ENCODE peak calls at places on chromosomes 13 and 19, in seven cellular contexts. One of them, this sample, is unnamed.
A peak's percentile ranks its signal among the peaks of the same experiment; 100 is the strongest.

GRCh38 chr13:23456437-23456836 is 22.9 kb upstream of the SACS start:
- DNase-seq in amniotic stem cell: no peak
- DNase-seq in EH: no peak
- DNase-seq in KG1: no peak
- DNase-seq in posterior cingulate gyrus: no peak
- DNase-seq in heart left ventricle: no peak
- DNase-seq in ELR: no peak
- DNase-seq in this sample: no peak

GRCh38 chr13:93425411-93425810 is 198.8 kb downstream of the GPC6 start:
- DNase-seq in amniotic stem cell: no peak
- DNase-seq in posterior cingulate gyrus: no peak
- DNase-seq in KG1: no peak
- DNase-seq in heart left ventricle: no peak
- DNase-seq in EH: no peak
- DNase-seq in ELR: no peak
- DNase-seq in this sample: no peak

GRCh38 chr19:19081642-19082151 is 17.9 kb downstream of the SLC25A42 start:
- DNase-seq in KG1: no peak
- DNase-seq in amniotic stem cell: no peak
- DNase-seq in ELR: no peak
- DNase-seq in heart left ventricle: peak; percentile 74
- DNase-seq in posterior cingulate gyrus: no peak
- DNase-seq in EH: peak; percentile 9
- DNase-seq in this sample: no peak

GRCh38 chr13:23755040-23755439 is 134.2 kb downstream of the MIPEP start:
- DNase-seq in KG1: no peak
- DNase-seq in heart left ventricle: no peak
- DNase-seq in ELR: no peak
- DNase-seq in amniotic stem cell: no peak
- DNase-seq in posterior cingulate gyrus: no peak
- DNase-seq in EH: no peak
- DNase-seq in this sample: no peak

GRCh38 chr13:48402325-48402962 is 10.5 kb downstream of the LPAR6 start:
- DNase-seq in amniotic stem cell: no peak
- DNase-seq in posterior cingulate gyrus: no peak
- DNase-seq in heart left ventricle: no peak
- DNase-seq in KG1: no peak
- DNase-seq in ELR: peak; percentile 33
- DNase-seq in EH: peak; percentile 18
- DNase-seq in this sample: no peak

GRCh38 chr13:105948143-105948542 is 587.3 kb downstream of the EFNB2 start:
- DNase-seq in amniotic stem cell: no peak
- DNase-seq in ELR: no peak
- DNase-seq in KG1: no peak
- DNase-seq in EH: no peak
- DNase-seq in heart left ventricle: no peak
- DNase-seq in posterior cingulate gyrus: no peak
- DNase-seq in this sample: no peak

GRCh38 chr19:48064509-48064908 is 20.6 kb upstream of the CABP5 start:
- DNase-seq in ELR: peak; percentile 52
- DNase-seq in heart left ventricle: no peak
- DNase-seq in KG1: no peak
- DNase-seq in posterior cingulate gyrus: no peak
- DNase-seq in amniotic stem cell: no peak
- DNase-seq in EH: peak; percentile 53
- DNase-seq in this sample: no peak

GRCh38 chr19:2867025-2867991 is at the start of gene ZNF556:
- DNase-seq in amniotic stem cell: no peak
- DNase-seq in KG1: no peak
- DNase-seq in posterior cingulate gyrus: no peak
- DNase-seq in EH: no peak
- DNase-seq in ELR: no peak
- DNase-seq in heart left ventricle: no peak
- DNase-seq in this sample: peak; percentile 44

GRCh38 chr19:19425170-19425875 is 19.8 kb downstream of the GATAD2A start:
- DNase-seq in EH: no peak
- DNase-seq in heart left ventricle: no peak
- DNase-seq in ELR: no peak
- DNase-seq in KG1: no peak
- DNase-seq in amniotic stem cell: no peak
- DNase-seq in posterior cingulate gyrus: no peak
- DNase-seq in this sample: no peak

GRCh38 chr13:44337581-44337980 is 36.0 kb upstream of the SERP2 start:
- DNase-seq in heart left ventricle: no peak
- DNase-seq in KG1: no peak
- DNase-seq in posterior cingulate gyrus: no peak
- DNase-seq in ELR: no peak
- DNase-seq in EH: no peak
- DNase-seq in amniotic stem cell: no peak
- DNase-seq in this sample: no peak

GRCh38 chr19:3743486-3743885 is 18.0 kb downstream of the APBA3 start:
- DNase-seq in ELR: peak; percentile 46
- DNase-seq in heart left ventricle: no peak
- DNase-seq in KG1: no peak
- DNase-seq in amniotic stem cell: no peak
- DNase-seq in EH: peak; percentile 18
- DNase-seq in posterior cingulate gyrus: no peak
- DNase-seq in this sample: peak; percentile 28

GRCh38 chr13:109840201-109840892 is 54.0 kb upstream of the IRS2 start:
- DNase-seq in heart left ventricle: no peak
- DNase-seq in EH: peak; percentile 86
- DNase-seq in posterior cingulate gyrus: no peak
- DNase-seq in KG1: no peak
- DNase-seq in amniotic stem cell: no peak
- DNase-seq in ELR: peak; percentile 87
- DNase-seq in this sample: peak; percentile 94

GRCh38 chr19:46887240-46887782 is 26.5 kb downstream of the ARHGAP35 start:
- DNase-seq in KG1: no peak
- DNase-seq in EH: peak; percentile 37
- DNase-seq in amniotic stem cell: no peak
- DNase-seq in heart left ventricle: no peak
- DNase-seq in posterior cingulate gyrus: no peak
- DNase-seq in ELR: no peak
- DNase-seq in this sample: no peak

GRCh38 chr19:12952488-12953455 is 4.3 kb downstream of the GADD45GIP1 start:
- DNase-seq in heart left ventricle: peak; percentile 50
- DNase-seq in posterior cingulate gyrus: no peak
- DNase-seq in EH: peak; percentile 88
- DNase-seq in ELR: peak; percentile 90
- DNase-seq in KG1: no peak
- DNase-seq in amniotic stem cell: peak; percentile 59
- DNase-seq in this sample: peak; percentile 81

GRCh38 chr19:55452381-55453325 is 8.8 kb downstream of the ISOC2 start:
- DNase-seq in KG1: no peak
- DNase-seq in posterior cingulate gyrus: peak; percentile 94
- DNase-seq in ELR: peak; percentile 65
- DNase-seq in amniotic stem cell: no peak
- DNase-seq in heart left ventricle: peak; percentile 72
- DNase-seq in EH: peak; percentile 74
- DNase-seq in this sample: no peak

GRCh38 chr13:50094615-50095293 is 79.5 kb downstream of the KCNRG start:
- DNase-seq in ELR: peak; percentile 38
- DNase-seq in posterior cingulate gyrus: no peak
- DNase-seq in EH: peak; percentile 34
- DNase-seq in heart left ventricle: no peak
- DNase-seq in amniotic stem cell: no peak
- DNase-seq in KG1: no peak
- DNase-seq in this sample: no peak

GRCh38 chr19:47994209-47994802 is at the start of gene ELSPBP1:
- DNase-seq in posterior cingulate gyrus: no peak
- DNase-seq in heart left ventricle: no peak
- DNase-seq in EH: peak; percentile 4
- DNase-seq in amniotic stem cell: no peak
- DNase-seq in ELR: no peak
- DNase-seq in KG1: no peak
- DNase-seq in this sample: no peak

GRCh38 chr13:45623516-45624090 is 8.1 kb upstream of the ERICH6B start:
- DNase-seq in amniotic stem cell: no peak
- DNase-seq in KG1: peak; percentile 16
- DNase-seq in EH: peak; percentile 26
- DNase-seq in heart left ventricle: no peak
- DNase-seq in ELR: peak; percentile 48
- DNase-seq in posterior cingulate gyrus: no peak
- DNase-seq in this sample: no peak

GRCh38 chr13:44969858-44970484 is 19.3 kb downstream of the NUFIP1 start:
- DNase-seq in KG1: peak; percentile 15
- DNase-seq in heart left ventricle: no peak
- DNase-seq in posterior cingulate gyrus: no peak
- DNase-seq in EH: peak; percentile 74
- DNase-seq in amniotic stem cell: peak; percentile 12
- DNase-seq in ELR: peak; percentile 72
- DNase-seq in this sample: peak; percentile 67

GRCh38 chr19:43779147-43779819 is 1.5 kb downstream of the KCNN4 start:
- DNase-seq in KG1: no peak
- DNase-seq in amniotic stem cell: no peak
- DNase-seq in heart left ventricle: no peak
- DNase-seq in ELR: no peak
- DNase-seq in posterior cingulate gyrus: no peak
- DNase-seq in EH: no peak
- DNase-seq in this sample: no peak

GRCh38 chr19:48569814-48570213 is 17.8 kb downstream of the SULT2B1 start:
- DNase-seq in ELR: no peak
- DNase-seq in heart left ventricle: no peak
- DNase-seq in posterior cingulate gyrus: no peak
- DNase-seq in KG1: no peak
- DNase-seq in EH: peak; percentile 39
- DNase-seq in amniotic stem cell: no peak
- DNase-seq in this sample: no peak

GRCh38 chr19:45547965-45548609 is 36.5 kb downstream of the OPA3 start:
- DNase-seq in ELR: peak; percentile 80
- DNase-seq in heart left ventricle: no peak
- DNase-seq in KG1: no peak
- DNase-seq in amniotic stem cell: no peak
- DNase-seq in posterior cingulate gyrus: no peak
- DNase-seq in EH: peak; percentile 91
- DNase-seq in this sample: peak; percentile 75

GRCh38 chr13:34667356-34668218 is 274.5 kb upstream of the NBEA start:
- DNase-seq in posterior cingulate gyrus: peak; percentile 39
- DNase-seq in EH: no peak
- DNase-seq in KG1: no peak
- DNase-seq in amniotic stem cell: no peak
- DNase-seq in heart left ventricle: no peak
- DNase-seq in ELR: no peak
- DNase-seq in this sample: no peak

GRCh38 chr13:109781384-109782065 is 4.9 kb downstream of the IRS2 start:
- DNase-seq in ELR: peak; percentile 39
- DNase-seq in heart left ventricle: no peak
- DNase-seq in posterior cingulate gyrus: no peak
- DNase-seq in EH: peak; percentile 23
- DNase-seq in KG1: no peak
- DNase-seq in amniotic stem cell: no peak
- DNase-seq in this sample: no peak

GRCh38 chr19:18280247-18281081 is 958 bp downstream of the JUND start:
- DNase-seq in KG1: peak; percentile 19
- DNase-seq in EH: peak; percentile 75
- DNase-seq in amniotic stem cell: no peak
- DNase-seq in ELR: peak; percentile 78
- DNase-seq in heart left ventricle: peak; percentile 86
- DNase-seq in posterior cingulate gyrus: no peak
- DNase-seq in this sample: peak; percentile 74

GRCh38 chr19:36222503-36222902 is 7.6 kb downstream of the ZNF146 start:
- DNase-seq in EH: no peak
- DNase-seq in amniotic stem cell: no peak
- DNase-seq in heart left ventricle: no peak
- DNase-seq in KG1: no peak
- DNase-seq in posterior cingulate gyrus: no peak
- DNase-seq in ELR: no peak
- DNase-seq in this sample: no peak

GRCh38 chr19:13181747-13182388 is 31.7 kb downstream of the IER2 start:
- DNase-seq in KG1: peak; percentile 41
- DNase-seq in posterior cingulate gyrus: peak; percentile 66
- DNase-seq in amniotic stem cell: no peak
- DNase-seq in heart left ventricle: peak; percentile 91
- DNase-seq in EH: peak; percentile 85
- DNase-seq in ELR: peak; percentile 19
- DNase-seq in this sample: peak; percentile 70

GRCh38 chr13:30346789-30347167 is 39.4 kb upstream of the KATNAL1 start:
- DNase-seq in EH: no peak
- DNase-seq in amniotic stem cell: no peak
- DNase-seq in KG1: no peak
- DNase-seq in posterior cingulate gyrus: no peak
- DNase-seq in heart left ventricle: no peak
- DNase-seq in ELR: no peak
- DNase-seq in this sample: no peak

GRCh38 chr19:7397687-7398086 is 49.0 kb downstream of the ARHGEF18 start:
- DNase-seq in EH: peak; percentile 97
- DNase-seq in amniotic stem cell: peak; percentile 55
- DNase-seq in heart left ventricle: no peak
- DNase-seq in posterior cingulate gyrus: no peak
- DNase-seq in ELR: peak; percentile 99
- DNase-seq in KG1: no peak
- DNase-seq in this sample: peak; percentile 97

GRCh38 chr13:71327266-71327665 is 539.7 kb downstream of the DACH1 start:
- DNase-seq in ELR: no peak
- DNase-seq in amniotic stem cell: no peak
- DNase-seq in KG1: no peak
- DNase-seq in heart left ventricle: no peak
- DNase-seq in posterior cingulate gyrus: no peak
- DNase-seq in EH: no peak
- DNase-seq in this sample: no peak

GRCh38 chr13:47457631-47458030 is 543.4 kb downstream of the SUCLA2 start:
- DNase-seq in EH: peak; percentile 84
- DNase-seq in heart left ventricle: no peak
- DNase-seq in ELR: no peak
- DNase-seq in KG1: no peak
- DNase-seq in amniotic stem cell: no peak
- DNase-seq in posterior cingulate gyrus: no peak
- DNase-seq in this sample: no peak

GRCh38 chr19:4208385-4209094 is 20.8 kb upstream of the EBI3 start:
- DNase-seq in ELR: peak; percentile 73
- DNase-seq in heart left ventricle: no peak
- DNase-seq in KG1: no peak
- DNase-seq in posterior cingulate gyrus: no peak
- DNase-seq in EH: peak; percentile 45
- DNase-seq in amniotic stem cell: no peak
- DNase-seq in this sample: peak; percentile 67

GRCh38 chr13:20461481-20461859 is 64.2 kb downstream of the CRYL1 start:
- DNase-seq in amniotic stem cell: no peak
- DNase-seq in KG1: no peak
- DNase-seq in ELR: peak; percentile 46
- DNase-seq in heart left ventricle: no peak
- DNase-seq in EH: peak; percentile 9
- DNase-seq in posterior cingulate gyrus: no peak
- DNase-seq in this sample: peak; percentile 10

GRCh38 chr13:30504081-30504480 is 38.3 kb upstream of the HMGB1 start:
- DNase-seq in amniotic stem cell: no peak
- DNase-seq in KG1: no peak
- DNase-seq in posterior cingulate gyrus: no peak
- DNase-seq in ELR: no peak
- DNase-seq in EH: no peak
- DNase-seq in heart left ventricle: no peak
- DNase-seq in this sample: peak; percentile 29

GRCh38 chr13:110648155-110648819 is 32.9 kb downstream of the NAXD start:
- DNase-seq in amniotic stem cell: no peak
- DNase-seq in ELR: no peak
- DNase-seq in KG1: no peak
- DNase-seq in EH: no peak
- DNase-seq in heart left ventricle: no peak
- DNase-seq in posterior cingulate gyrus: no peak
- DNase-seq in this sample: no peak

GRCh38 chr13:51848674-51849073 is 3.7 kb upstream of the TMEM272 start:
- DNase-seq in ELR: peak; percentile 45
- DNase-seq in heart left ventricle: no peak
- DNase-seq in KG1: no peak
- DNase-seq in amniotic stem cell: no peak
- DNase-seq in posterior cingulate gyrus: no peak
- DNase-seq in EH: peak; percentile 84
- DNase-seq in this sample: peak; percentile 44

GRCh38 chr19:4980838-4981680 is 12.1 kb downstream of the KDM4B start:
- DNase-seq in amniotic stem cell: no peak
- DNase-seq in KG1: no peak
- DNase-seq in posterior cingulate gyrus: no peak
- DNase-seq in heart left ventricle: no peak
- DNase-seq in ELR: no peak
- DNase-seq in EH: no peak
- DNase-seq in this sample: no peak